ENCODE peak calls at places on chromosome X, in nine cellular contexts. I is AG09319, R is iris pigment epithelial cell, D is breast epithelium, C is 8988T, P is astrocyte of the hippocampus, Y is SW 1271, H is amniotic stem cell, G is NCI-H2081. L is an unnamed sample.

GRCh38 chrX:46994096-46994495 is 81.9 kb downstream of the JADE3 start:
- DNase-seq in I (no peak), R (no peak), D (no peak), C (no peak), P (no peak), Y (no peak), H (no peak), G (no peak), L (no peak)

GRCh38 chrX:12975670-12975965 is 708 bp downstream of the TMSB4X start:
- DNase-seq in I (no peak), R (no peak), D (no peak), C (no peak), P (no peak), Y (no peak), H (no peak), G (no peak), L (no peak)

GRCh38 chrX:155967653-155968052 is 29.8 kb upstream of the IL9R start:
- DNase-seq in I (no peak), R (no peak), D (no peak), C (no peak), P (no peak), Y (no peak), H (no peak), G (no peak), L (no peak)

GRCh38 chrX:110282922-110283321 is 35.0 kb downstream of the AMMECR1 start:
- DNase-seq in I (no peak), R (peak; percentile 19), D (no peak), C (no peak), P (no peak), Y (no peak), H (no peak), G (no peak), L (no peak)

GRCh38 chrX:110944323-110944761 is 148.7 kb upstream of the CHRDL1 start:
- DNase-seq in I (no peak), R (no peak), D (peak; percentile 39), C (peak; percentile 14), P (peak; percentile 58), Y (no peak), H (no peak), G (peak; percentile 56), L (no peak)

GRCh38 chrX:107686792-107687191 is 58.5 kb downstream of the PRPS1 start:
- DNase-seq in I (no peak), R (peak; percentile 57), D (no peak), C (no peak), P (peak; percentile 15), Y (no peak), H (no peak), G (no peak), L (no peak)

GRCh38 chrX:21167028-21167427 is 207.2 kb upstream of the CNKSR2 start:
- DNase-seq in I (no peak), R (no peak), D (no peak), C (no peak), P (no peak), Y (no peak), H (no peak), G (no peak), L (no peak)

GRCh38 chrX:13894888-13895564 is 78.1 kb upstream of the GPM6B start:
- DNase-seq in I (no peak), R (peak; percentile 10), D (no peak), C (no peak), P (no peak), Y (no peak), H (no peak), G (no peak), L (no peak)

GRCh38 chrX:124328765-124329164 is 3.7 kb upstream of the TEX13D start:
- DNase-seq in I (no peak), R (no peak), D (no peak), C (no peak), P (peak; percentile 26), Y (no peak), H (no peak), G (peak; percentile 50), L (no peak)

GRCh38 chrX:48695524-48695875 is 1.0 kb upstream of the SUV39H1 start:
- DNase-seq in I (no peak), R (peak; percentile 42), D (no peak), C (no peak), P (peak; percentile 7), Y (no peak), H (no peak), G (no peak), L (no peak)

GRCh38 chrX:6968231-6968630 is 179.3 kb upstream of the STS start:
- DNase-seq in I (no peak), R (no peak), D (no peak), C (no peak), P (peak; percentile 40), Y (no peak), H (no peak), G (no peak), L (no peak)

GRCh38 chrX:102765794-102766193 is 45.3 kb downstream of the GPRASP3 start:
- DNase-seq in I (peak; percentile 25), R (peak; percentile 23), D (no peak), C (no peak), P (peak; percentile 35), Y (no peak), H (no peak), G (no peak), L (no peak)

GRCh38 chrX:112081781-112082482 is 644 bp downstream of the TRPC5 start:
- DNase-seq in I (no peak), R (no peak), D (no peak), C (no peak), P (peak; percentile 6), Y (no peak), H (no peak), G (no peak), L (no peak)

GRCh38 chrX:46978341-46979291 is 66.4 kb downstream of the JADE3 start:
- DNase-seq in I (peak; percentile 44), R (peak; percentile 70), D (peak; percentile 57), C (peak; percentile 21), P (peak; percentile 59), Y (peak; percentile 1), H (peak; percentile 1), G (peak; percentile 53), L (peak; percentile 2)